ENCODE peak calls at places on chromosome 14, in four cellular contexts. One of them, this sample, is unnamed.

GRCh38 chr14:100476012-100476822 is 111.0 kb downstream of the BEGAIN start:
- DNase-seq in tibial nerve: no peak
- DNase-seq in stomach: peak; percentile 42
- DNase-seq in Peyer's patch: no peak
- DNase-seq in this sample: no peak

GRCh38 chr14:51681411-51681810 is 29.7 kb downstream of the FRMD6 start:
- DNase-seq in tibial nerve: no peak
- DNase-seq in stomach: no peak
- DNase-seq in Peyer's patch: no peak
- DNase-seq in this sample: no peak

GRCh38 chr14:55938249-55938791 is 179.9 kb upstream of the PELI2 start:
- DNase-seq in tibial nerve: no peak
- DNase-seq in stomach: peak; percentile 58
- DNase-seq in Peyer's patch: no peak
- DNase-seq in this sample: peak; percentile 80

GRCh38 chr14:100472094-100472455 is 115.1 kb downstream of the BEGAIN start:
- DNase-seq in tibial nerve: no peak
- DNase-seq in stomach: no peak
- DNase-seq in Peyer's patch: no peak
- DNase-seq in this sample: no peak

GRCh38 chr14:54722791-54723432 is 156.0 kb downstream of the SAMD4A start:
- DNase-seq in tibial nerve: no peak
- DNase-seq in stomach: no peak
- DNase-seq in Peyer's patch: no peak
- DNase-seq in this sample: no peak

GRCh38 chr14:92040431-92041040 is 677 bp upstream of the TRIP11 start:
- DNase-seq in tibial nerve: no peak
- DNase-seq in stomach: peak; percentile 37
- DNase-seq in Peyer's patch: no peak
- DNase-seq in this sample: no peak

GRCh38 chr14:48193893-48194292 is 518.5 kb upstream of the MDGA2 start:
- DNase-seq in tibial nerve: no peak
- DNase-seq in stomach: no peak
- DNase-seq in Peyer's patch: no peak
- DNase-seq in this sample: no peak

GRCh38 chr14:96962337-96962736 is 165.2 kb downstream of the VRK1 start:
- DNase-seq in tibial nerve: no peak
- DNase-seq in stomach: no peak
- DNase-seq in Peyer's patch: peak; percentile 54
- DNase-seq in this sample: no peak

GRCh38 chr14:76958975-76959710 is 69.4 kb downstream of the IRF2BPL start:
- DNase-seq in tibial nerve: no peak
- DNase-seq in stomach: no peak
- DNase-seq in Peyer's patch: no peak
- DNase-seq in this sample: no peak

GRCh38 chr14:100022772-100023451 is 42.3 kb upstream of the EVL start:
- DNase-seq in tibial nerve: peak; percentile 22
- DNase-seq in stomach: no peak
- DNase-seq in Peyer's patch: no peak
- DNase-seq in this sample: no peak

GRCh38 chr14:50943943-50944646 is at the start of gene PYGL:
- DNase-seq in tibial nerve: peak; percentile 47
- DNase-seq in stomach: peak; percentile 69
- DNase-seq in Peyer's patch: peak; percentile 20
- DNase-seq in this sample: peak; percentile 68

GRCh38 chr14:54683882-54684794 is 117.2 kb downstream of the SAMD4A start:
- DNase-seq in tibial nerve: peak; percentile 77
- DNase-seq in stomach: no peak
- DNase-seq in Peyer's patch: no peak
- DNase-seq in this sample: no peak

GRCh38 chr14:24837280-24838046 is 203.5 kb upstream of the GZMB start:
- DNase-seq in tibial nerve: no peak
- DNase-seq in stomach: no peak
- DNase-seq in Peyer's patch: no peak
- DNase-seq in this sample: no peak

GRCh38 chr14:88388741-88389282 is 3.4 kb downstream of the SPATA7 start:
- DNase-seq in tibial nerve: no peak
- DNase-seq in stomach: no peak
- DNase-seq in Peyer's patch: no peak
- DNase-seq in this sample: no peak

GRCh38 chr14:33934043-33934750 is 16.7 kb downstream of the EGLN3 start:
- DNase-seq in tibial nerve: no peak
- DNase-seq in stomach: no peak
- DNase-seq in Peyer's patch: no peak
- DNase-seq in this sample: no peak

GRCh38 chr14:42676636-42677035 is 1070.0 kb downstream of the LRFN5 start:
- DNase-seq in tibial nerve: no peak
- DNase-seq in stomach: no peak
- DNase-seq in Peyer's patch: no peak
- DNase-seq in this sample: no peak

GRCh38 chr14:72463291-72463866 is 430.5 kb downstream of the DPF3 start:
- DNase-seq in tibial nerve: no peak
- DNase-seq in stomach: no peak
- DNase-seq in Peyer's patch: no peak
- DNase-seq in this sample: no peak

GRCh38 chr14:63182967-63183366 is 21.3 kb upstream of the RHOJ start:
- DNase-seq in tibial nerve: no peak
- DNase-seq in stomach: no peak
- DNase-seq in Peyer's patch: no peak
- DNase-seq in this sample: no peak

GRCh38 chr14:101852785-101853184 is 91.3 kb downstream of the PPP2R5C start:
- DNase-seq in tibial nerve: no peak
- DNase-seq in stomach: no peak
- DNase-seq in Peyer's patch: no peak
- DNase-seq in this sample: no peak

GRCh38 chr14:28966416-28967233 is 200.0 kb downstream of the FOXG1 start:
- DNase-seq in tibial nerve: no peak
- DNase-seq in stomach: no peak
- DNase-seq in Peyer's patch: no peak
- DNase-seq in this sample: no peak

GRCh38 chr14:22112004-22112403 is 438.4 kb upstream of the OR4E1 start:
- DNase-seq in tibial nerve: no peak
- DNase-seq in stomach: no peak
- DNase-seq in Peyer's patch: no peak
- DNase-seq in this sample: no peak

GRCh38 chr14:47541652-47542051 is 133.8 kb downstream of the MDGA2 start:
- DNase-seq in tibial nerve: no peak
- DNase-seq in stomach: no peak
- DNase-seq in Peyer's patch: no peak
- DNase-seq in this sample: no peak

GRCh38 chr14:31829256-31829923 is 247.7 kb upstream of the ARHGAP5 start:
- DNase-seq in tibial nerve: no peak
- DNase-seq in stomach: no peak
- DNase-seq in Peyer's patch: no peak
- DNase-seq in this sample: no peak

GRCh38 chr14:24277606-24278321 is 6.4 kb upstream of the RABGGTA start:
- DNase-seq in tibial nerve: no peak
- DNase-seq in stomach: no peak
- DNase-seq in Peyer's patch: peak; percentile 29
- DNase-seq in this sample: no peak

GRCh38 chr14:95147597-95147996 is 9.7 kb downstream of the DICER1 start:
- DNase-seq in tibial nerve: no peak
- DNase-seq in stomach: no peak
- DNase-seq in Peyer's patch: no peak
- DNase-seq in this sample: no peak

GRCh38 chr14:67944605-67945004 is 125.0 kb downstream of the RAD51B start:
- DNase-seq in tibial nerve: no peak
- DNase-seq in stomach: no peak
- DNase-seq in Peyer's patch: no peak
- DNase-seq in this sample: no peak

GRCh38 chr14:79598339-79598738 is 613.0 kb downstream of the DIO2 start:
- DNase-seq in tibial nerve: no peak
- DNase-seq in stomach: no peak
- DNase-seq in Peyer's patch: no peak
- DNase-seq in this sample: no peak

GRCh38 chr14:79600406-79600805 is 610.9 kb downstream of the DIO2 start:
- DNase-seq in tibial nerve: no peak
- DNase-seq in stomach: no peak
- DNase-seq in Peyer's patch: no peak
- DNase-seq in this sample: no peak

GRCh38 chr14:79601579-79601978 is 609.7 kb downstream of the DIO2 start:
- DNase-seq in tibial nerve: no peak
- DNase-seq in stomach: no peak
- DNase-seq in Peyer's patch: no peak
- DNase-seq in this sample: no peak

GRCh38 chr14:79597561-79597960 is 613.7 kb downstream of the DIO2 start:
- DNase-seq in tibial nerve: no peak
- DNase-seq in stomach: no peak
- DNase-seq in Peyer's patch: no peak
- DNase-seq in this sample: no peak

DNA sequence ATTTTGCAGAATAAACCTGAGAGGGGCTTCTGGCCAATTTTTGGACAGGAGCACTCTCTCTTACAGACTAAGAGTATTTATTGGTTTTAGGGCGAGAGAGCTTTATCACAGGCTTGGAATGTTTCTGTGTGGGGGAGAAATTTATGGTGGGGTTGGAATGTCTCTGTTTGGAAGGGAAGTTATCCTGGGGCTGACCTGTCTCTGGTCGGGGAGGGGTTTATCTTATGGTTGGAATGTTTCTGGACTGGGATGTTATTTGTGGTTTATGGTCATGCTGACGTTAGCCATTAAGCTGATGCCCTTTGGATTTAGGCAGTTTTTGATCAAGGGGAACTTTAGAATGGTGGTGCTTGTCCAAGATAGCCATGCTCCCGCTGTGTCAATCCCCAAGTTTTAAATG is 614.8 kb downstream of the DIO2 start:
- DNase-seq in tibial nerve: no peak
- DNase-seq in stomach: no peak
- DNase-seq in Peyer's patch: no peak
- DNase-seq in this sample: no peak
- H3K27me3 ChIP-seq in tibial nerve: no peaks in the 10 kb centered on the region
- H3K27me3 ChIP-seq in stomach: no peaks in the 10 kb centered on the region
- H3K27me3 ChIP-seq in Peyer's patch: no peaks in the 10 kb centered on the region
- H3K27me3 ChIP-seq in this sample: no peaks in the 10 kb centered on the region

GRCh38 chr14:75566752-75567151 is 11.7 kb upstream of the FLVCR2 start:
- DNase-seq in tibial nerve: no peak
- DNase-seq in stomach: no peak
- DNase-seq in Peyer's patch: no peak
- DNase-seq in this sample: no peak
- TF ChIP-seq CTCF in tibial nerve: no peak
- TF ChIP-seq CTCF in stomach: no peak
- TF ChIP-seq CTCF in Peyer's patch: no peak
- TF ChIP-seq CTCF in this sample: no peak

GRCh38 chr14:36394593-36394992 is 74.2 kb upstream of the MBIP start:
- DNase-seq in tibial nerve: no peak
- DNase-seq in stomach: no peak
- DNase-seq in Peyer's patch: no peak
- DNase-seq in this sample: no peak

DNA sequence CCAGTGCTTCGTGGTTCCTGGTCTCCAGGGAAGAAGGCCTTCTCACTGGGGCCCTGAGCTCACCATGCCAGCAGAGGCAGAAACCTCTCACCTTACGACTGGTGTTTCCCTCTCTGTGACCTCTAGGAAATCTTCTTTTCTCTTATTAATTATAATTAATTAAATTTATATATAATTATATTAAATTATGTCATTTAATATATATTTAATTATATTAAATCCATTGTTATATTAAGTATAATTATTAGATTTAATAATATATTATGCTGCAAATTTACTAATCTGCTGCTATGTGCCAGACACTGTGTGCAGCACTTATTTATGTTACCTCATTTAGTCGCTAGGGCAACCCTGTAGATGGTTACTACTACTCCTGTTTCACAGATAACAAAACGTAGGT is 70.3 kb upstream of the MBIP start:
- DNase-seq in tibial nerve: no peak
- DNase-seq in stomach: no peak
- DNase-seq in Peyer's patch: no peak
- DNase-seq in this sample: no peak
- H3K27me3 ChIP-seq in tibial nerve: no peaks in the 10 kb centered on the region
- H3K27me3 ChIP-seq in stomach: no peaks in the 10 kb centered on the region
- H3K27me3 ChIP-seq in Peyer's patch: no peaks in the 10 kb centered on the region
- H3K27me3 ChIP-seq in this sample: no peaks in the 10 kb centered on the region

GRCh38 chr14:37712976-37713431 is 117.6 kb downstream of the TTC6 start:
- DNase-seq in tibial nerve: no peak
- DNase-seq in stomach: no peak
- DNase-seq in Peyer's patch: no peak
- DNase-seq in this sample: no peak

GRCh38 chr14:37711499-37712475 is 116.4 kb downstream of the TTC6 start:
- DNase-seq in tibial nerve: no peak
- DNase-seq in stomach: no peak
- DNase-seq in Peyer's patch: no peak
- DNase-seq in this sample: no peak

GRCh38 chr14:37708481-37708880 is 113.1 kb downstream of the TTC6 start:
- DNase-seq in tibial nerve: no peak
- DNase-seq in stomach: no peak
- DNase-seq in Peyer's patch: no peak
- DNase-seq in this sample: no peak

GRCh38 chr14:37707716-37708115 is 112.3 kb downstream of the TTC6 start:
- DNase-seq in tibial nerve: no peak
- DNase-seq in stomach: no peak
- DNase-seq in Peyer's patch: no peak
- DNase-seq in this sample: no peak

GRCh38 chr14:37709419-37710195 is 114.2 kb downstream of the TTC6 start:
- DNase-seq in tibial nerve: no peak
- DNase-seq in stomach: no peak
- DNase-seq in Peyer's patch: no peak
- DNase-seq in this sample: no peak
- TF ChIP-seq CTCF in tibial nerve: no peak
- TF ChIP-seq CTCF in stomach: no peak
- TF ChIP-seq CTCF in Peyer's patch: peak; percentile 37
- TF ChIP-seq CTCF in this sample: peak; percentile 27

GRCh38 chr14:104138891-104139459 is 588 bp downstream of the KIF26A start:
- DNase-seq in tibial nerve: no peak
- DNase-seq in stomach: no peak
- DNase-seq in Peyer's patch: no peak
- DNase-seq in this sample: no peak
- H3K27me3 ChIP-seq in tibial nerve: no peaks in the 10 kb centered on the region
- H3K27me3 ChIP-seq in stomach: peaks cover 80% of the 10 kb centered on the region
- H3K27me3 ChIP-seq in Peyer's patch: no peaks in the 10 kb centered on the region
- H3K27me3 ChIP-seq in this sample: peaks cover 57% of the 10 kb centered on the region